ENCODE peak calls at places on chromosome 18, in six cellular contexts. L is suprapubic skin; Q is AG09309; V is CD4-positive, alpha-beta T cell; U is endodermal cell; C is tibial nerve. I is an unnamed sample.

GRCh38 chr18:35508746-35509338 is 11.1 kb upstream of the INO80C start:
- DNase-seq in V (no peak), U (peak; percentile 44), L (no peak), Q (no peak), C (no peak), I (peak; percentile 13)

GRCh38 chr18:2281523-2282199 is 289.6 kb downstream of the METTL4 start:
- DNase-seq in V (no peak), U (no peak), C (no peak), Q (no peak), L (no peak), I (no peak)

GRCh38 chr18:21605218-21605617 is 4.7 kb upstream of the ESCO1 start:
- DNase-seq in U (no peak), L (no peak), V (no peak), C (no peak), Q (no peak), I (no peak)

GRCh38 chr18:70132999-70133398 is 72.5 kb downstream of the RTTN start:
- DNase-seq in U (no peak), L (no peak), Q (peak; percentile 85), V (no peak), C (no peak), I (no peak)

GRCh38 chr18:68840554-68841263 is 42.8 kb downstream of the CCDC102B start:
- DNase-seq in L (no peak), U (no peak), C (peak; percentile 40), V (no peak), Q (peak; percentile 87), I (no peak)

GRCh38 chr18:57581301-57581934 is 5.1 kb downstream of the FECH start:
- DNase-seq in Q (no peak), U (no peak), V (no peak), C (no peak), L (no peak), I (no peak)

GRCh38 chr18:79399275-79400081 is 3.7 kb downstream of the NFATC1 start:
- DNase-seq in C (no peak), L (peak; percentile 76), U (peak; percentile 73), Q (no peak), V (no peak), I (no peak)

GRCh38 chr18:55419939-55420664 is 167.9 kb downstream of the TCF4 start:
- DNase-seq in V (no peak), C (no peak), U (no peak), Q (no peak), L (no peak), I (no peak)

GRCh38 chr18:3624818-3625716 is 175.1 kb downstream of the TGIF1 start:
- DNase-seq in V (peak; percentile 25), L (peak; percentile 72), U (peak; percentile 68), C (peak; percentile 35), Q (peak; percentile 89), I (no peak)

GRCh38 chr18:49921278-49922037 is 108.1 kb upstream of the ACAA2 start:
- DNase-seq in C (no peak), Q (no peak), L (no peak), V (no peak), U (no peak), I (no peak)

GRCh38 chr18:24271381-24272331 is 126.0 kb downstream of the OSBPL1A start:
- DNase-seq in L (peak; percentile 81), V (no peak), U (peak; percentile 94), C (peak; percentile 33), Q (peak; percentile 23), I (peak; percentile 84)
- TF ChIP-seq CTCF in L (peak; percentile 1), V (no peak), U (peak; percentile 64), C (peak; percentile 26), Q (peak; percentile 31), I (peak; percentile 65)

GRCh38 chr18:30971338-30971956 is 71.1 kb downstream of the DSC3 start:
- DNase-seq in Q (no peak), L (no peak), V (no peak), C (no peak), U (no peak), I (no peak)

GRCh38 chr18:30969670-30970069 is 72.9 kb downstream of the DSC3 start:
- DNase-seq in V (no peak), C (no peak), U (no peak), L (no peak), Q (no peak), I (no peak)

GRCh38 chr18:30967701-30968100 is 74.8 kb downstream of the DSC3 start:
- DNase-seq in U (no peak), L (no peak), V (no peak), C (no peak), Q (no peak), I (no peak)

GRCh38 chr18:30965237-30965636 is 77.3 kb downstream of the DSC3 start:
- DNase-seq in C (no peak), L (no peak), U (no peak), V (no peak), Q (no peak), I (no peak)

GRCh38 chr18:30970201-30970816 is 72.2 kb downstream of the DSC3 start:
- DNase-seq in U (no peak), L (no peak), V (no peak), C (no peak), Q (no peak), I (no peak)
- TF ChIP-seq CTCF in U (peak; percentile 70), L (no peak), V (peak; percentile 41), C (no peak), Q (no peak), I (peak; percentile 71)

GRCh38 chr18:77220726-77221125 is 28.9 kb upstream of the GALR1 start:
- DNase-seq in U (no peak), L (no peak), C (no peak), Q (no peak), V (no peak), I (no peak)
- TF ChIP-seq CTCF in U (no peak), L (no peak), C (no peak), Q (no peak), V (no peak), I (no peak)

DNA sequence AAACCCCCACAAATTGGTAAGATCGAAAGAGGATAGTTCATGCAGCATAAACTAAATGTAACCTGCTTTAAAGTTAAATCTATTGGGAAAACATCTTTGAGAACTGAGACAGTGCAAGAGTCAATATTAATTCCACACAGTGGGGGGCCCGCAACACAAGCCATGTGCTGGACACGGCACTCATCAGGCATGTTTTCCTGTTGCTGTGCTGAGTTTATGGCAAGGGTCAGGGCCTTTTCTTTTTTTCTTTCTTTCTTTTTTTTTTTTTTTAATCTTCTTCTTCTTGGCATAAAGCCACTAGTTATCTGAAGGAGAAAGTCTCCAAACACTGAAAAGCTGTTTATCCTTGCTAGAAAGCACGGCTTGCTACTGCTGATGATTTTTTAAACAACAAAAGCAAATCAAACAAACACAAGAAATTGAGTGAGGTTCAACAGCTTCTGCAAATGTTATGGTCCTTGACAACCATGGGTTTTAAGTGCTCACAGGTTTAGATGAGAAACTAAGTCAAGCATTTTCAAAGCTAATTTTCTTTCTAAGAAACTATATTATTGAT is 252.1 kb downstream of the ZNF521 start:
- DNase-seq in U (no peak), V (no peak), C (no peak), L (no peak), Q (no peak), I (no peak)
- TF ChIP-seq CTCF in U (no peak), V (no peak), C (no peak), L (no peak), Q (no peak), I (no peak)

DNA sequence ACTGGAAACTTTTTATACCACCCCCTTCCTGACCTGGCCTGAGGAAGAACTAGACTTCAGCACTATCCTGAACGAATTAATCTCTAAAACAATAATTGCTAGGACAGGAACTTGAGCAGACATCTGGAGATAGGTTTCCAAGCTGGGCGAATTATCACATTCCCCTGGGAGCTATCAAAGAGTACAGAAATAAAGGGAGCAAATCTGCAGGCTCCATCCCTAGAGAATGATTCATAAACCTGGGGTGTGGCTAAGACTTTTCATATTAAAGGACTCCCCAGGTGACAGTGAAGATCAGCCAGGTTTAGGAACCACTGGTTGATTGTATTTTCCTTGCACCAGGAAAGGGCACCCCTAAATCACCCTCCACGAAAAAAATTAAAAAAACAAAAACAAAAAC is 105.6 kb upstream of the NOL4 start:
- DNase-seq in C (no peak), V (no peak), Q (no peak), L (no peak), U (no peak), I (no peak)
- TF ChIP-seq CTCF in C (no peak), V (no peak), Q (no peak), L (no peak), U (no peak), I (no peak)

I was measured in type B pancreatic cell.